ENCODE peak calls at places on chromosome 16, in eight cellular contexts. R is A549, U is astrocyte, J is cardiac muscle cell, G is kidney epithelial cell, F is dorsolateral prefrontal cortex, M is aorta, H is gastrocnemius medialis. N is an unnamed sample.

GRCh38 chr16:54275956-54276355 is 10.6 kb downstream of the IRX3 start:
- DNase-seq in R (no peak), U (no peak), J (no peak), G (no peak), F (no peak), M (no peak), H (no peak), N (peak; percentile 17)

GRCh38 chr16:61968242-61968978 is 67.8 kb downstream of the CDH8 start:
- DNase-seq in R (no peak), U (no peak), J (no peak), G (no peak), F (no peak), M (no peak), H (no peak), N (no peak)

GRCh38 chr16:66484453-66485213 is 57.5 kb downstream of the BEAN1 start:
- DNase-seq in R (no peak), U (no peak), J (no peak), G (no peak), F (no peak), M (no peak), H (no peak), N (no peak)

GRCh38 chr16:47787695-47788094 is 326.6 kb downstream of the PHKB start:
- DNase-seq in R (no peak), U (peak; percentile 17), J (peak; percentile 44), G (no peak), F (no peak), M (no peak), H (no peak), N (no peak)

GRCh38 chr16:3364774-3365427 is 9.2 kb downstream of the OR2C1 start:
- DNase-seq in R (peak; percentile 81), U (peak; percentile 94), J (peak; percentile 97), G (peak; percentile 65), F (peak; percentile 91), M (peak; percentile 93), H (peak; percentile 53), N (peak; percentile 93)

GRCh38 chr16:15963307-15963910 is 14.0 kb downstream of the ABCC1 start:
- DNase-seq in R (no peak), U (no peak), J (no peak), G (no peak), F (no peak), M (no peak), H (no peak), N (no peak)

GRCh38 chr16:57628008-57628781 is at the start of gene ADGRG1:
- DNase-seq in R (peak; percentile 95), U (peak; percentile 94), J (peak; percentile 97), G (peak; percentile 95), F (peak; percentile 78), M (peak; percentile 90), H (no peak), N (peak; percentile 95)

GRCh38 chr16:66342294-66342900 is 24.1 kb upstream of the CDH5 start:
- DNase-seq in R (peak; percentile 68), U (no peak), J (peak; percentile 38), G (no peak), F (no peak), M (no peak), H (no peak), N (no peak)

GRCh38 chr16:80045944-80046660 is 445.6 kb upstream of the MAF start:
- DNase-seq in R (no peak), U (no peak), J (no peak), G (no peak), F (no peak), M (no peak), H (no peak), N (no peak)

GRCh38 chr16:57815987-57816745 is 13.9 kb upstream of the KIFC3 start:
- DNase-seq in R (peak; percentile 62), U (peak; percentile 96), J (peak; percentile 92), G (peak; percentile 95), F (peak; percentile 63), M (peak; percentile 96), H (peak; percentile 97), N (peak; percentile 95)

GRCh38 chr16:58187092-58187491 is 10.8 kb downstream of the CSNK2A2 start:
- DNase-seq in R (no peak), U (peak; percentile 2), J (peak; percentile 14), G (no peak), F (no peak), M (no peak), H (no peak), N (no peak)

GRCh38 chr16:71473891-71474290 is 11.8 kb upstream of the ZNF23 start:
- DNase-seq in R (no peak), U (no peak), J (no peak), G (no peak), F (no peak), M (no peak), H (no peak), N (no peak)

GRCh38 chr16:54282923-54283734 is 3.5 kb downstream of the IRX3 start:
- DNase-seq in R (no peak), U (no peak), J (no peak), G (no peak), F (no peak), M (no peak), H (no peak), N (peak; percentile 61)

GRCh38 chr16:57374067-57374534 is 1.8 kb downstream of the CX3CL1 start:
- DNase-seq in R (no peak), U (peak; percentile 77), J (peak; percentile 67), G (no peak), F (peak; percentile 57), M (peak; percentile 83), H (no peak), N (no peak)

GRCh38 chr16:48165961-48166578 is 10.3 kb upstream of the ABCC12 start:
- DNase-seq in R (no peak), U (no peak), J (peak; percentile 14), G (no peak), F (no peak), M (no peak), H (no peak), N (no peak)

GRCh38 chr16:19753815-19754643 is 36.0 kb downstream of the IQCK start:
- DNase-seq in R (peak; percentile 15), U (peak; percentile 92), J (peak; percentile 86), G (no peak), F (no peak), M (no peak), H (no peak), N (no peak)

GRCh38 chr16:81861503-81861902 is 82.4 kb downstream of the PLCG2 start:
- DNase-seq in R (no peak), U (no peak), J (no peak), G (no peak), F (no peak), M (no peak), H (no peak), N (no peak)

GRCh38 chr16:31109622-31110021 is 1.4 kb downstream of the BCKDK start:
- DNase-seq in R (no peak), U (no peak), J (no peak), G (no peak), F (no peak), M (no peak), H (no peak), N (no peak)
- H3K4me3 ChIP-seq in R (no peak overlapping the region), U (peak overlapping the region; percentile 74), J (no peak overlapping the region), G (no peak overlapping the region), F (peak overlapping the region; percentile 98), M (no peak overlapping the region), H (peak overlapping the region; percentile 74), N (no peak overlapping the region)

GRCh38 chr16:12900599-12901203 is 697 bp upstream of the SHISA9 start:
- DNase-seq in R (no peak), U (no peak), J (no peak), G (no peak), F (peak; percentile 56), M (peak; percentile 72), H (no peak), N (no peak)
- H3K4me3 ChIP-seq in R (no peak overlapping the region), U (no peak overlapping the region), J (peak overlapping the region; percentile 29), G (peak overlapping the region; percentile 61), F (peak overlapping the region; percentile 67), M (no peak overlapping the region), H (no peak overlapping the region), N (no peak overlapping the region)

DNA sequence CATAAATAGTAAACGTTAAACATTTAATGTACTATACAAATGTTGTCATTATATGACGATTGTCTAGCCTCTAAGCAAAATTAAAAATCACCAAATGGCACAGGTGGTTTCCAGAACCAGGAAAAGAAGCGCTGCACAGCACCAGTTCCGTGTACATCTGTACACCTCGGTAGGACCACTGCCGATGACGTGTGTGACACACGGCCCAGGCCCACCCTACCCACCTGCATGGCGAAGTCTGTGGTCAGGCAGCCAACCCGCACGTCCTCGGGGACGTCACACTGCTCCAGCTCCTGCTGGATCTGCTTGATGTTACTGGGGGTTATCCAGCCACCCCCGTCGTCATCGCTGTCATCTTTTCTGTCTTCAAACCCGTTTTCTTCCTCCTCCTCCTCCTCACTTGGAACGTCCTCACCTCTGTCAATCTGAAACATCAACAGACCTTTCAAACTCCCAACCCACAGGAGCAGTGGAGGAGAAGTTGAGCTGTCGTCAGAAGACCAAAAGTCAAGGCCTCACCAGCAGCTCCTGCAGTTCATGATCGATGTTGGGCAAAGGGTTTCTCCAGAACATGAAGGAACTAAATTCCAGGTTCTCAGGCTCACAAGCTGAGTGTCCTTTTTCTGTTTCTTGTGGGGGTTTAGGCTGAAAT is 5.9 kb downstream of the NOB1 start:
- DNase-seq in R (no peak), U (no peak), J (no peak), G (no peak), F (no peak), M (peak; percentile 57), H (no peak), N (no peak)
- H3K4me3 ChIP-seq in R (no peak overlapping the region), U (no peak overlapping the region), J (no peak overlapping the region), G (no peak overlapping the region), F (no peak overlapping the region), M (no peak overlapping the region), H (no peak overlapping the region), N (no peak overlapping the region)

DNA sequence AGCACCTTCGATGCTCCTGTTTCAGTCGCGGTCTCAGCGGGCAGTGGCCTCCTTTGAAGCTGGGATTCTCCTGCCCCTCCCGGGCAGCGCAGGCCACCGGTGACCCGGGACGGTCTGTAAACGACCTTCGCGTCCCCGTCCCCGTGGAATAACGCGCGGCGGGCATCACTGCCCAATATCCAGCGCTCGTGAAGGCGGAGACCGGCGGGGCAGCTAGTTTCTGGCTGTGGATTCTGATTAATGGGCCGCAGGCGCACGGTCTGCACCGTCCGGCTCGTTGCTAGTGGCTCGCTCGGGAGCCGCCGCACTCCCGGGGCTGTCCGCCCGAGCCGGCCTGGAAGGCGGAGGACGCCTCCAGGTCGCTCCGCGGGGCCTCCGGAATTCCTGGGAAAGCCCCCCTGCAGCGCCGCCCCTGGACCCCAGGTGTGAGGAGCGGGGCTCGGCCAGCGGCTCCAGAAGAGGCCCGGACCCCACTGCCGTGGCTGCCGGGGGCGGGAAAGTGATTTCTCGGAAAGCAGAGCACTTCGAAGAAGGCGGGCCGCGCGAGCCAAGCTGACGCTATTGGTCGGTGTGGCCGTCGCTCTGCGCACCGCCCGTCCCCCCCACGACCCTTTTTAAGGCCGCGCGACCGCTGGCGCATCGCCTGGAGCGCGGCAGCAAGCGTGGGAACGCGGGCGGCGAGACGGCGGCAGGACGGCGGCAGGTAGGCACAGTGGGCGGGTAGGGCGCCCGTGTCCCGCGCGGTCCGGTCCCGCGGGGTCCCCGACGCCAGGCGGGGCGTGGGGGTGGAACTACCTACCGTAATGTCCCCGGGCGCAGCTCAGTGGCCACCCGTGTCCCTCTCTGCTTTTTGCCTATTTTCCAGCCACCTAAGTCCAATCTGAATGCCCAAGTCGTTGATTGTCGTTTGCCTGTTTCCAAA is at the start of gene IRF8:
- DNase-seq in R (no peak), U (peak; percentile 45), J (peak; percentile 81), G (no peak), F (peak; percentile 59), M (peak; percentile 90), H (peak; percentile 18), N (no peak)
- H3K4me3 ChIP-seq in R (peak within 1 kb of the TSS; percentile 41), U (peak within 1 kb of the TSS; percentile 37), J (peak within 1 kb of the TSS; percentile 53), G (peak within 1 kb of the TSS; percentile 39), F (peak within 1 kb of the TSS; percentile 57), M (peak within 1 kb of the TSS; percentile 1), H (peak within 1 kb of the TSS; percentile 48), N (peak within 1 kb of the TSS; percentile 26)

GRCh38 chr16:1914084-1914608 is 4.1 kb downstream of the HS3ST6 start:
- DNase-seq in R (no peak), U (no peak), J (no peak), G (no peak), F (no peak), M (peak; percentile 59), H (no peak), N (no peak)
- H3K4me3 ChIP-seq in R (no peak overlapping the region), U (no peak overlapping the region), J (no peak overlapping the region), G (no peak overlapping the region), F (no peak overlapping the region), M (no peak overlapping the region), H (no peak overlapping the region), N (no peak overlapping the region)